ENCODE peak calls at places on chromosomes 16 and 17, in ten cellular contexts. B is psoas muscle, L is A549, J is pancreas, Y is transverse colon, V is substantia nigra, Q is uterus, P is ascending aorta, I is GM23248, U is tibial nerve. C is an unnamed sample.

GRCh38 chr16:78705694-78706093 is 606.2 kb downstream of the WWOX start:
- DNase-seq in V (no peak), I (no peak), U (no peak), Y (no peak), J (no peak), Q (no peak), B (no peak), L (peak), P (no peak), C (no peak)

GRCh38 chr16:57834936-57835335 is 32.6 kb upstream of the KIFC3 start:
- DNase-seq in U (no peak), J (no peak), I (peak), B (no peak), Q (no peak), Y (no peak), P (no peak), V (no peak), L (peak), C (no peak)

GRCh38 chr17:43576563-43577229 is 30.6 kb upstream of the ETV4 start:
- DNase-seq in B (peak), I (peak), J (peak), Q (peak), V (peak), P (peak), L (peak), U (peak), Y (peak), C (peak)

GRCh38 chr17:77186141-77186604 is 45.4 kb downstream of the SEC14L1 start:
- DNase-seq in Q (no peak), P (no peak), V (peak), I (no peak), B (peak), L (no peak), Y (no peak), U (no peak), J (no peak), C (no peak)

GRCh38 chr17:66310528-66311148 is 8.2 kb downstream of the PRKCA start:
- DNase-seq in V (no peak), I (no peak), J (no peak), P (no peak), B (no peak), L (no peak), Q (no peak), U (no peak), Y (no peak), C (no peak)

GRCh38 chr17:15954222-15954621 is 9.3 kb downstream of the ADORA2B start:
- DNase-seq in P (no peak), I (peak), L (peak), U (no peak), B (no peak), V (no peak), Y (no peak), Q (no peak), J (no peak), C (no peak)

GRCh38 chr17:70290770-70291169 is 121.4 kb downstream of the KCNJ2 start:
- DNase-seq in J (no peak), L (no peak), P (no peak), B (no peak), I (no peak), V (no peak), U (no peak), Y (no peak), Q (no peak), C (no peak)

GRCh38 chr17:55053855-55054254 is 85.3 kb downstream of the STXBP4 start:
- DNase-seq in Y (no peak), U (no peak), J (no peak), P (no peak), V (no peak), Q (no peak), L (no peak), I (peak), B (no peak), C (no peak)

GRCh38 chr16:85975421-85976100 is 76.6 kb downstream of the IRF8 start:
- DNase-seq in J (no peak), Q (no peak), B (no peak), I (no peak), V (no peak), U (no peak), Y (peak), L (no peak), P (no peak), C (no peak)

GRCh38 chr16:66486773-66487579 is 59.9 kb downstream of the BEAN1 start:
- DNase-seq in P (peak), I (peak), Y (no peak), L (no peak), U (no peak), V (peak), J (peak), Q (peak), B (no peak), C (no peak)

GRCh38 chr17:82030470-82031302 is 792 bp upstream of the RAC3 start:
- DNase-seq in U (peak), J (peak), V (peak), B (peak), Y (peak), L (peak), I (peak), P (peak), Q (peak), C (peak)

GRCh38 chr16:30903002-30903401 is 6.6 kb downstream of the CTF1 start:
- DNase-seq in B (no peak), Y (no peak), J (no peak), P (no peak), Q (no peak), V (no peak), I (no peak), L (no peak), U (no peak), C (no peak)

GRCh38 chr16:57533618-57534336 is 2.6 kb downstream of the CCDC102A start:
- DNase-seq in B (no peak), P (peak), Q (peak), U (no peak), L (no peak), I (peak), J (no peak), V (peak), Y (no peak), C (no peak)

GRCh38 chr16:89118361-89119061 is 24.9 kb downstream of the ACSF3 start:
- DNase-seq in Y (peak), U (no peak), L (no peak), P (no peak), B (peak), I (no peak), V (no peak), J (peak), Q (no peak), C (no peak)

GRCh38 chr17:6641374-6641818 is 536 bp downstream of the TXNDC17 start:
- DNase-seq in J (no peak), L (no peak), U (no peak), P (no peak), V (no peak), Q (no peak), I (peak), B (no peak), Y (no peak), C (no peak)

GRCh38 chr16:58026139-58026704 is 668 bp downstream of the MMP15 start:
- DNase-seq in P (no peak), U (no peak), J (peak), B (peak), V (peak), Y (peak), Q (no peak), L (peak), I (peak), C (peak)

GRCh38 chr17:36934144-36934758 is 3.0 kb upstream of the LHX1 start:
- DNase-seq in U (no peak), Y (no peak), I (no peak), Q (no peak), J (peak), V (peak), L (peak), B (no peak), P (no peak), C (no peak)

GRCh38 chr17:41578971-41579370 is 7.1 kb upstream of the KRT9 start:
- DNase-seq in V (no peak), B (no peak), J (no peak), P (no peak), U (no peak), Y (no peak), Q (no peak), L (no peak), I (no peak), C (no peak)

GRCh38 chr16:74556375-74556922 is 50.5 kb downstream of the GLG1 start:
- DNase-seq in J (no peak), I (peak), P (no peak), L (no peak), Y (no peak), B (no peak), Q (no peak), U (no peak), V (no peak), C (no peak)

GRCh38 chr17:45222273-45222993 is 748 bp downstream of the FMNL1 start:
- DNase-seq in Y (no peak), V (peak), U (no peak), P (no peak), Q (no peak), J (no peak), L (no peak), B (no peak), I (no peak), C (no peak)

GRCh38 chr17:58960068-58960467 is 146.6 kb downstream of the TRIM37 start:
- DNase-seq in V (no peak), B (no peak), J (no peak), U (no peak), P (no peak), I (peak), Y (no peak), Q (no peak), L (peak), C (peak)

GRCh38 chr16:54051821-54052220 is 234.8 kb downstream of the IRX3 start:
- DNase-seq in U (no peak), I (no peak), V (no peak), B (no peak), L (no peak), J (no peak), Y (no peak), Q (no peak), P (no peak), C (no peak)

GRCh38 chr16:89278441-89279240 is 61.1 kb downstream of the ZNF778 start:
- DNase-seq in J (no peak), Q (no peak), U (no peak), V (no peak), Y (no peak), L (no peak), B (no peak), P (no peak), I (no peak), C (no peak)

GRCh38 chr17:29124135-29124930 is 55.9 kb downstream of the MYO18A start:
- DNase-seq in P (no peak), J (no peak), L (peak), B (no peak), I (peak), U (no peak), V (peak), Y (no peak), Q (peak), C (peak)

GRCh38 chr17:50596191-50597037 is 35.9 kb downstream of the CACNA1G start:
- DNase-seq in U (no peak), P (no peak), Q (no peak), J (no peak), I (no peak), V (peak), L (no peak), Y (peak), B (no peak), C (no peak)

GRCh38 chr17:13182854-13183253 is 165.0 kb upstream of the ELAC2 start:
- DNase-seq in B (no peak), V (no peak), J (no peak), P (no peak), I (no peak), Q (no peak), Y (peak), U (no peak), L (no peak), C (no peak)

GRCh38 chr17:8326591-8327583 is 12.8 kb upstream of the ODF4 start:
- DNase-seq in L (no peak), P (no peak), Q (no peak), I (peak), J (peak), Y (no peak), B (peak), V (peak), U (no peak), C (no peak)

GRCh38 chr17:53278466-53278865 is 544.3 kb upstream of the KIF2B start:
- DNase-seq in B (no peak), Y (no peak), V (no peak), I (no peak), L (no peak), U (no peak), J (no peak), P (no peak), Q (no peak), C (no peak)

GRCh38 chr16:49458656-49459445 is 85.2 kb downstream of the C16orf78 start:
- DNase-seq in I (no peak), P (peak), Q (no peak), U (no peak), L (no peak), V (no peak), J (peak), Y (no peak), B (peak), C (no peak)

GRCh38 chr16:81482329-81483063 is 37.9 kb downstream of the CMIP start:
- DNase-seq in B (peak), I (no peak), L (no peak), U (no peak), Y (no peak), Q (no peak), P (no peak), V (no peak), J (no peak), C (no peak)

GRCh38 chr16:23145186-23145585 is 4.1 kb downstream of the USP31 start:
- DNase-seq in V (peak), P (no peak), L (no peak), Q (peak), U (no peak), I (no peak), J (no peak), Y (no peak), B (no peak), C (no peak)

GRCh38 chr16:53773150-53773846 is 69.3 kb downstream of the FTO start:
- DNase-seq in L (peak), J (no peak), Y (peak), Q (peak), U (no peak), V (no peak), P (no peak), I (peak), B (no peak), C (peak)

GRCh38 chr17:58870747-58871146 is 115.1 kb downstream of the PPM1E start:
- DNase-seq in V (no peak), Y (no peak), Q (no peak), B (no peak), I (no peak), J (no peak), P (no peak), U (no peak), L (no peak), C (no peak)

GRCh38 chr17:41796066-41796895 is 9.8 kb upstream of the JUP start:
- DNase-seq in L (no peak), U (no peak), Q (no peak), V (no peak), Y (no peak), J (no peak), P (no peak), I (no peak), B (no peak), C (no peak)

GRCh38 chr16:19997264-19997663 is 76.4 kb downstream of the GPR139 start:
- DNase-seq in L (no peak), V (no peak), J (no peak), P (no peak), Q (no peak), Y (no peak), B (no peak), I (no peak), U (no peak), C (no peak)

GRCh38 chr16:1188781-1189189 is 35.9 kb downstream of the CACNA1H start:
- DNase-seq in B (no peak), I (peak), U (peak), V (no peak), P (no peak), Y (peak), J (peak), Q (no peak), L (no peak), C (no peak)

GRCh38 chr16:19014456-19014855 is 30.7 kb downstream of the TMC7 start:
- DNase-seq in L (no peak), Q (no peak), U (no peak), Y (peak), B (no peak), J (no peak), I (peak), P (no peak), V (no peak), C (peak)

GRCh38 chr16:75559564-75560372 is 3.7 kb upstream of the TMEM231 start:
- DNase-seq in V (no peak), L (no peak), Q (no peak), U (no peak), J (no peak), I (peak), Y (no peak), B (no peak), P (no peak), C (no peak)

DNA sequence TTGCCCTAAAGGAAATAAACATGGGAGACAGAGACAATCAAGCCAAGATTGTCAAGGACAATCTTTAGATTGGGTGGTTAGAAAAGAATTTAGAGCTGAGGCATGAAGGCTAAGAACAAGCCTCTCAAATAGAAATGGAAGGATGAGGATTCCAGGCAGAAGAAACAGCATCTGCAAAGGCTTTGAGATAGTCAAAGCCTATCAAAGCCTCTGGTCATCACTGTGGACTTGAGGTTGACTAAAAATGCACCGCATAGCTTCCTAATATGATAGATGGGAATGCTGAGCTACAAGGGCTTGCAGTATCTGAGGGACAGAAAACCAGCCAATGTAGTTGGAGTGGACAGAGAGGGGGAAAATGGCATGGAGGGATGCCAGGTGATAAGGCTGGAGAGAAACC is 109.8 kb upstream of the FAM20A start:
- DNase-seq in B (no peak), I (peak), J (no peak), P (no peak), V (no peak), L (no peak), Q (no peak), U (no peak), Y (no peak), C (no peak)
- H3K27ac ChIP-seq in B (no peak), I (peak), J (no peak), P (no peak), V (no peak), L (no peak), Q (peak), U (peak), Y (no peak), C (no peak)

GRCh38 chr17:35051183-35051578 is 12.3 kb downstream of the RFFL start:
- DNase-seq in L (no peak), P (no peak), V (no peak), I (no peak), B (no peak), Y (peak), U (no peak), Q (no peak), J (no peak), C (no peak)

GRCh38 chr17:35052240-35052608 is 11.3 kb downstream of the RFFL start:
- DNase-seq in Y (no peak), I (peak), Q (no peak), L (no peak), B (no peak), J (no peak), U (no peak), P (no peak), V (no peak), C (no peak)

GRCh38 chr17:35051579-35052239 is 11.8 kb downstream of the RFFL start:
- DNase-seq in I (peak), B (no peak), Q (no peak), P (no peak), L (no peak), Y (no peak), J (no peak), V (no peak), U (no peak), C (no peak)

GRCh38 chr17:35052780-35053179 is 10.7 kb downstream of the RFFL start:
- DNase-seq in P (no peak), V (no peak), B (no peak), L (no peak), U (no peak), J (no peak), Y (no peak), I (peak), Q (no peak), C (no peak)

DNA sequence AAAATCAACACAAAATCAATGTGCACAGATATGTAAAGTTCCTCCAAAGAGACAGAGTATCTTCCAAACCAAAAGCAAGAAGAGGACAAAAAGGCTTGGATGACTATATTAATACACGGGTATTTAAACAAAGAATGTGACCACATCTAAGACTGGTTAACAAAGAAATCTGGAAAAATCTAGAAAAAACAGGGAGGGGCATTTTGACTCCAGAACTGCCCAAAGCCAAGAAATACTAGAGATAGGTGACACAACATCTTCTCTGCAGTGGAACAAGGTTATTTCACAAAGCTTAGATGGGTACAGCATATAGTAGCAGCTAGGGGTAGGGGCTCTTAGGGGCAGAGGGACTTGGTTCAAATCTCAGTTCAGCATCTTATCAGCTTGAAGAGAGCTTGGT is 10.3 kb downstream of the RFFL start:
- DNase-seq in U (no peak), P (no peak), I (no peak), Y (no peak), L (no peak), Q (no peak), V (no peak), B (no peak), J (no peak), C (no peak)
- H3K27ac ChIP-seq in U (no peak), P (no peak), I (no peak), Y (no peak), L (no peak), Q (no peak), V (peak), B (no peak), J (no peak), C (no peak)

GRCh38 chr17:61408151-61409041 is 8.8 kb downstream of the TBX2 start:
- DNase-seq in U (peak), L (no peak), J (peak), P (peak), Y (no peak), V (no peak), B (peak), I (no peak), Q (no peak), C (no peak)

GRCh38 chr17:61405686-61406542 is 6.3 kb downstream of the TBX2 start:
- DNase-seq in Q (no peak), L (no peak), J (peak), U (peak), Y (no peak), B (no peak), P (no peak), V (no peak), I (no peak), C (no peak)

GRCh38 chr17:61407211-61407911 is 7.7 kb downstream of the TBX2 start:
- DNase-seq in Y (no peak), L (no peak), I (no peak), Q (no peak), B (peak), P (peak), V (no peak), J (peak), U (peak), C (no peak)

GRCh38 chr17:61406543-61406845 is 6.9 kb downstream of the TBX2 start:
- DNase-seq in V (no peak), Y (no peak), L (no peak), Q (no peak), U (no peak), P (no peak), B (no peak), I (no peak), J (no peak), C (no peak)

GRCh38 chr17:61406871-61407210 is 7.2 kb downstream of the TBX2 start:
- DNase-seq in P (peak), B (no peak), U (no peak), I (no peak), V (no peak), J (no peak), Y (no peak), Q (no peak), L (no peak), C (no peak)
- H3K27ac ChIP-seq in P (peak), B (no peak), U (peak), I (no peak), V (no peak), J (no peak), Y (peak), Q (peak), L (no peak), C (peak)

GRCh38 chr17:18978655-18979054 is 25.9 kb downstream of the FAM83G start:
- DNase-seq in B (no peak), Y (no peak), L (no peak), U (no peak), P (no peak), J (no peak), V (no peak), Q (no peak), I (no peak), C (no peak)

GRCh38 chr17:18978050-18978449 is 26.1 kb downstream of the SLC5A10 start:
- DNase-seq in Y (no peak), L (no peak), B (no peak), Q (no peak), V (no peak), U (no peak), P (no peak), I (no peak), J (no peak), C (no peak)

GRCh38 chr17:18976201-18976600 is 24.2 kb downstream of the SLC5A10 start:
- DNase-seq in U (no peak), P (no peak), Q (no peak), B (no peak), V (no peak), I (no peak), J (no peak), L (no peak), Y (no peak), C (no peak)

GRCh38 chr17:18977021-18977420 is 25.1 kb downstream of the SLC5A10 start:
- DNase-seq in Y (no peak), B (no peak), J (no peak), P (no peak), Q (no peak), U (no peak), V (no peak), L (no peak), I (no peak), C (no peak)

DNA sequence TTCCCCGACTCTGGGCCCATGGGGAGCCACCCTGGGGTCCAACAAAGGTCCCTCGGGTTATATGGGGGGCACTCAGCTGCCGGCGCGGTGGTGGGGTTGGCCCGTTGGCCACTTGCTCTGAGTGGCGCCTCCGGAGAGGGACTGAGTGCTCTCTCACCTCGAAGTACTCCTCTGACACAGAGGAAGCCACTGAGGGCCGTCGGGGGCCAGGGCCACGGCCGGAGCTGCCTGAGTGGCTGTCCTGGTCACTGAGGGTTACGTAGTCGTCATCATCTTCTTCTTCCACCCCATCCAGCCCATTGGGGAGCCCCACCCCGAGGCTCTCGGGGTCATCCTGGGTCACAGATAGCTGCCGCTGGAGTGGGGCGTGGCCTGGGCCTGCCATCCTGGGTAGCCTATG is 25.7 kb downstream of the SLC5A10 start:
- DNase-seq in B (no peak), V (no peak), Y (no peak), L (no peak), U (no peak), J (no peak), I (no peak), P (no peak), Q (no peak), C (no peak)
- H3K27ac ChIP-seq in B (no peak), V (no peak), Y (peak), L (no peak), U (no peak), J (no peak), I (no peak), P (no peak), Q (no peak), C (no peak)

C was measured in lung.